ENCODE peak calls at places on chromosomes 3 and 15, in six cellular contexts. H, Z, Q, A, B and S are unnamed samples.

GRCh38 chr3:129036234-129037092 is 24.1 kb upstream of the GP9 start:
- DNase-seq in A (no peak), Z (no peak), H (no peak), Q (no peak), B (no peak), S (no peak)

GRCh38 chr3:172106989-172107388 is 67.6 kb downstream of the FNDC3B start:
- DNase-seq in H (no peak), A (peak; percentile 66), Q (peak; percentile 72), Z (no peak), B (peak; percentile 84), S (no peak)

GRCh38 chr3:171055336-171056178 is 29.0 kb upstream of the SLC2A2 start:
- DNase-seq in Q (no peak), Z (no peak), B (no peak), A (no peak), H (no peak), S (no peak)

GRCh38 chr15:86231864-86232801 is 152.5 kb downstream of the AGBL1 start:
- DNase-seq in H (no peak), Q (no peak), A (peak; percentile 34), Z (no peak), B (no peak), S (no peak)

GRCh38 chr15:80174017-80174746 is 21.4 kb downstream of the FAH start:
- DNase-seq in Q (no peak), A (no peak), H (peak; percentile 85), Z (no peak), B (no peak), S (peak; percentile 66)

GRCh38 chr3:10376353-10376752 is 55.4 kb upstream of the SEC13 start:
- DNase-seq in H (no peak), A (no peak), Z (no peak), Q (no peak), B (no peak), S (no peak)

GRCh38 chr3:112010631-112011030 is 11.9 kb downstream of the TAGLN3 start:
- DNase-seq in Z (no peak), Q (no peak), A (no peak), H (no peak), B (no peak), S (no peak)

GRCh38 chr3:111723293-111723963 is 128.3 kb upstream of the ZBED2 start:
- DNase-seq in Z (no peak), A (no peak), H (no peak), B (no peak), Q (no peak), S (no peak)

GRCh38 chr15:76170426-76170800 is 110.6 kb downstream of the TMEM266 start:
- DNase-seq in Z (no peak), H (no peak), B (no peak), Q (no peak), A (no peak), S (no peak)

GRCh38 chr3:170356596-170357175 is 829 bp upstream of the SKIL start:
- DNase-seq in H (peak; percentile 92), B (peak; percentile 87), A (peak; percentile 57), Z (peak; percentile 90), Q (peak; percentile 94), S (peak; percentile 89)

GRCh38 chr3:132595036-132595435 is 2.0 kb upstream of the ACKR4 start:
- DNase-seq in Z (no peak), A (no peak), H (no peak), Q (no peak), B (no peak), S (no peak)

GRCh38 chr3:159929181-159929893 is 59.3 kb upstream of the IL12A start:
- DNase-seq in Q (no peak), H (no peak), A (no peak), B (peak; percentile 35), Z (no peak), S (peak; percentile 20)

GRCh38 chr3:82293867-82294266 is 532.4 kb upstream of the GBE1 start:
- DNase-seq in Z (no peak), B (no peak), Q (no peak), H (no peak), A (no peak), S (no peak)

GRCh38 chr15:87368511-87368910 is 888.0 kb downstream of the NTRK3 start:
- DNase-seq in A (no peak), Q (no peak), H (no peak), Z (no peak), B (no peak), S (no peak)

GRCh38 chr15:81851307-81851706 is 194.5 kb downstream of the MEX3B start:
- DNase-seq in Z (no peak), B (no peak), Q (no peak), A (no peak), H (no peak), S (no peak)

GRCh38 chr3:137010137-137010536 is 52.4 kb downstream of the IL20RB start:
- DNase-seq in H (peak; percentile 55), Z (no peak), B (no peak), Q (no peak), A (no peak), S (no peak)

GRCh38 chr3:37813403-37813802 is 48.3 kb upstream of the CTDSPL start:
- DNase-seq in A (no peak), Z (no peak), H (no peak), B (no peak), Q (no peak), S (no peak)

GRCh38 chr15:90994059-90994416 is 297 bp downstream of the PRC1 start:
- DNase-seq in H (no peak), A (peak; percentile 10), Q (peak; percentile 68), Z (no peak), B (peak; percentile 35), S (peak; percentile 16)

GRCh38 chr15:52642386-52643361 is 36.5 kb downstream of the ATOSA start:
- DNase-seq in A (no peak), Z (no peak), B (no peak), Q (no peak), H (no peak), S (no peak)

GRCh38 chr3:11136116-11136515 is 18.2 kb upstream of the HRH1 start:
- DNase-seq in Q (no peak), B (no peak), A (no peak), Z (no peak), H (no peak), S (no peak)

GRCh38 chr3:41933154-41933676 is 28.7 kb downstream of the ULK4 start:
- DNase-seq in H (no peak), A (no peak), Q (no peak), B (no peak), Z (no peak), S (no peak)

GRCh38 chr3:171458056-171458856 is 1.9 kb downstream of the TNIK start:
- DNase-seq in Z (peak; percentile 20), H (no peak), Q (no peak), A (peak; percentile 63), B (no peak), S (no peak)

GRCh38 chr15:42069025-42069424 is 25.3 kb downstream of the PLA2G4D start:
- DNase-seq in H (no peak), A (no peak), Z (no peak), B (no peak), Q (no peak), S (no peak)

GRCh38 chr15:42674472-42674871 is 62.5 kb downstream of the CDAN1 start:
- DNase-seq in A (no peak), H (no peak), B (no peak), Q (no peak), Z (no peak), S (no peak)

GRCh38 chr3:119258915-119259314 is 18.2 kb upstream of the B4GALT4 start:
- DNase-seq in Q (no peak), H (no peak), A (no peak), B (no peak), Z (no peak), S (no peak)

GRCh38 chr15:39594056-39594763 is 13.3 kb downstream of the THBS1 start:
- DNase-seq in B (no peak), H (no peak), Z (no peak), Q (no peak), A (peak; percentile 35), S (no peak)

GRCh38 chr15:78072080-78072892 is 5.2 kb downstream of the TBC1D2B start:
- DNase-seq in A (no peak), H (no peak), Z (no peak), Q (no peak), B (peak; percentile 60), S (no peak)

GRCh38 chr3:47083786-47084185 is 80.1 kb downstream of the SETD2 start:
- DNase-seq in B (no peak), Z (no peak), A (no peak), H (no peak), Q (no peak), S (no peak)

GRCh38 chr3:168512802-168513201 is 417.1 kb upstream of the GOLIM4 start:
- DNase-seq in A (no peak), Q (no peak), B (no peak), Z (no peak), H (no peak), S (no peak)

GRCh38 chr3:136901391-136901790 is 39.4 kb downstream of the NCK1 start:
- DNase-seq in Q (no peak), A (no peak), B (no peak), H (no peak), Z (no peak), S (no peak)

GRCh38 chr3:78785004-78785403 is 982.8 kb downstream of the ROBO1 start:
- DNase-seq in A (no peak), Z (no peak), Q (no peak), H (no peak), B (no peak), S (no peak)

GRCh38 chr15:45435124-45435903 is 57.0 kb upstream of the GATM start:
- DNase-seq in H (no peak), Q (no peak), A (no peak), Z (no peak), B (no peak), S (no peak)
- H3K27ac ChIP-seq in H (no peak overlapping the region), Q (no peak overlapping the region), A (no peak overlapping the region), Z (no peak overlapping the region), B (no peak overlapping the region), S (no peak overlapping the region)

GRCh38 chr3:59609967-59610366 is 560.1 kb upstream of the CFAP20DC start:
- DNase-seq in Q (no peak), H (no peak), B (no peak), Z (peak; percentile 59), A (no peak), S (peak; percentile 32)
- H3K4me3 ChIP-seq in Q (no peak overlapping the region), H (no peak overlapping the region), B (no peak overlapping the region), Z (no peak overlapping the region), A (no peak overlapping the region), S (no peak overlapping the region)

DNA sequence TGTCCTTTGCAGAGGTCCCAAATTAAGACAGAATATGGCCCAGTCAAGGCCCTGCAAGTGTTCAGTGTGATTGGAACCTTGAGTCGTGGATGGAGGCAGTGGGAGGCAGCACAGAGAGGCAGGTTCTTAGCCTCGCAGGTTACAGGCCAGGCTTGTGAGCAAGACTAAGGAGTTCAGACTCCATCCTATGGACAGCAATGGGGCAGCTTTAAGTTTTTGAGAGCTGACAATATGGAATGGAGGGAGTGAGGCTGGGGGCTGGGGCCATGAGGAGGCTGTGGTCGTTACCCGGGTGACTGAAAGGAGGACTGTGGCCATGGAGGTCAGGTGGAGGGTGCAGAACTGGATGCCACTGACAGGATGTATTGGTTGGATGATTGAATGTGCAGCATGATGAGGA is 74.1 kb upstream of the PRR23C start:
- DNase-seq in Z (no peak), B (no peak), H (peak; percentile 62), A (no peak), Q (no peak), S (no peak)
- H3K27ac ChIP-seq in Z (no peak overlapping the region), B (no peak overlapping the region), H (no peak overlapping the region), A (no peak overlapping the region), Q (no peak overlapping the region), S (no peak overlapping the region)

DNA sequence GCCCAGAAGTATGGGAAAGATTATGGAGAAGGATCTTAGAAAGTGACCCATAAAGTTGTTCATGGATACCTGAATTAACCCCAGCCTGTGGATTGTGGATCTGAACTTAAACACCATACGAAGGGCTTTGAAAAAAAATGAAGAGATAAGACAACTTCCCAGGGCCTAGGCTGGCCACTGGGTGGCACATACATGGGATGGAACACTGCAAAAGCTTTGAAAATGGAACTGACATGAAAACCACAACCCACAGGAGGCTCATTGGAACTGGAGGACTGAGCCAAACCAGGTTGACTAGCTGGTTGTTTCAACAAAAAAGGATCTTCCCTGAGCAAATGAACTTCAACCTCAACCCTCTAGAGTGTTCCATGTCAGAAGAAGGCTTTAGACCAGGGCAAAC is 34.5 kb downstream of the FMN1 start:
- DNase-seq in B (no peak), H (no peak), Q (no peak), Z (no peak), A (no peak), S (no peak)
- H3K4me3 ChIP-seq in B (no peak overlapping the region), H (no peak overlapping the region), Q (no peak overlapping the region), Z (no peak overlapping the region), A (no peak overlapping the region), S (no peak overlapping the region)